ENCODE peak calls at places on chromosomes 1 and 21, in eight cellular contexts. U is tibial nerve, B is fibroblast of villous mesenchyme, F is GM23338, M is foreskin fibroblast, S is aorta, H is endodermal cell, C is AG04450. T is an unnamed sample.

GRCh38 chr1:160192234-160192633 is 1.9 kb downstream of the CASQ1 start:
- DNase-seq in U (no peak), B (no peak), F (no peak), M (no peak), S (no peak), H (no peak), C (no peak), T (no peak)

GRCh38 chr1:245375789-245376188 is 221.0 kb downstream of the KIF26B start:
- DNase-seq in U (no peak), B (no peak), F (no peak), M (peak), S (no peak), H (no peak), C (no peak), T (no peak)

GRCh38 chr21:31142600-31142999 is 104.3 kb upstream of the KRTAP19-8 start:
- DNase-seq in U (no peak), B (no peak), F (peak), M (no peak), S (no peak), H (peak), C (no peak), T (no peak)

GRCh38 chr1:209732725-209733124 is 23.1 kb upstream of the TRAF3IP3 start:
- DNase-seq in U (no peak), B (no peak), F (no peak), M (no peak), S (no peak), H (no peak), C (no peak), T (no peak)

GRCh38 chr1:186620951-186621350 is 59.3 kb downstream of the PTGS2 start:
- DNase-seq in U (no peak), B (peak), F (no peak), M (peak), S (no peak), H (no peak), C (peak), T (peak)

GRCh38 chr1:59308839-59309238 is 11.9 kb downstream of the FGGY start:
- DNase-seq in U (no peak), B (no peak), F (no peak), M (no peak), S (no peak), H (no peak), C (no peak), T (no peak)

GRCh38 chr1:169295846-169296245 is 71.8 kb downstream of the NME7 start:
- DNase-seq in U (no peak), B (no peak), F (no peak), M (no peak), S (no peak), H (no peak), C (no peak), T (no peak)

GRCh38 chr1:208182880-208183279 is 61.3 kb downstream of the PLXNA2 start:
- DNase-seq in U (no peak), B (no peak), F (no peak), M (no peak), S (no peak), H (no peak), C (no peak), T (no peak)

GRCh38 chr1:10678852-10679251 is 117.6 kb downstream of the CASZ1 start:
- DNase-seq in U (no peak), B (no peak), F (no peak), M (no peak), S (no peak), H (no peak), C (no peak), T (no peak)

GRCh38 chr1:229862017-229862774 is 204.8 kb upstream of the GALNT2 start:
- DNase-seq in U (no peak), B (peak), F (peak), M (no peak), S (no peak), H (peak), C (no peak), T (no peak)

GRCh38 chr21:14120091-14120734 is 90.5 kb downstream of the LIPI start:
- DNase-seq in U (no peak), B (peak), F (peak), M (no peak), S (no peak), H (peak), C (no peak), T (no peak)

GRCh38 chr1:74570797-74571492 is 58.5 kb upstream of the LRRC53 start:
- DNase-seq in U (no peak), B (no peak), F (no peak), M (no peak), S (no peak), H (peak), C (no peak), T (no peak)

GRCh38 chr1:23977854-23978191 is 2.3 kb downstream of the SRSF10 start:
- DNase-seq in U (no peak), B (no peak), F (no peak), M (no peak), S (no peak), H (no peak), C (no peak), T (no peak)

GRCh38 chr1:15261155-15262002 is 14.4 kb downstream of the FHAD1 start:
- DNase-seq in U (no peak), B (peak), F (peak), M (no peak), S (peak), H (peak), C (no peak), T (no peak)

GRCh38 chr1:19084206-19084738 is 125.8 kb downstream of the UBR4 start:
- DNase-seq in U (no peak), B (no peak), F (no peak), M (no peak), S (peak), H (no peak), C (no peak), T (no peak)
- H3K4me3 ChIP-seq in U (no peak), B (no peak), F (no peak), M (no peak), S (no peak), H (no peak), C (no peak), T (no peak)

GRCh38 chr1:163071381-163072255 is 2.5 kb downstream of the RGS4 start:
- DNase-seq in U (peak), B (peak), F (peak), M (peak), S (peak), H (peak), C (peak), T (peak)
- H3K4me3 ChIP-seq in U (no peak), B (peak), F (no peak), M (peak), S (peak), H (no peak), C (peak), T (peak)

DNA sequence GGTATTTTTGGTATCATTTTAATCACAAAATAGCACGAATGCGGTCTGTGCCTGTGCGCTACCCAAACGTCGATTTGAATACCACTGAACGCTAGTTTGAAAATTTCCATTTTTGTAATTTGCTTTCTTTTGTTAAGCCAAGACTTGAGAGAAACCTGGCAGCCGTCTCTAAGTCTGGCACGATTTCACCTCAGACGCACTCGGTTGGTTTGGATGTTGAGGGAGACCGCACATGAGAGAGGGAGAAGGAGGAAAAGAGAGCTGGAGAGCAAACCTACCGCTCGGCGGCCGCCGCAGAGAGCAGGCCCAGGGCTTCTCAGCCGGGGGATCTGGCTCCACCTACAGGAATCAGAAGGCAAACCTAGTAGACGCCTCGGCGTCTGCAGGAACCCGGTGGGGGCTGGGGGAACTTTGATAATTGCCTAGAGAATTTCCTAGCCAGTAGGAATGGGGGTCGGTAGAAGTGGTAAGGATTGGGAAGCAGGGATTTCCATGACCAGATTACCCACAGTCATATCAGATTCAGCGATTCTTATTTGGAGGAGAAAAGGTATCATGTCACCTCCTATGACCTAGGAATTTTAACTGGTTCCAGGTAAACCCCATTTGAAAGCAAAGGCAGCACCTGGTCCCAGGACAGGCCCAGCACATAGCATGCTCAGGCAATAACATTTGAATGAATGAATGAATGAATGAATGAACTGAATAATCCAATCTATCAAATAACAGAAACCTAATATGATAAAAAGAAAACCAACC is 83.2 kb downstream of the TM2D1 start:
- DNase-seq in U (peak), B (peak), F (peak), M (peak), S (peak), H (peak), C (peak), T (peak)
- H3K4me3 ChIP-seq in U (no peak), B (peak), F (peak), M (no peak), S (no peak), H (no peak), C (no peak), T (no peak)

GRCh38 chr1:224498574-224499170 is 64.1 kb upstream of the WDR26 start:
- DNase-seq in U (no peak), B (peak), F (peak), M (peak), S (no peak), H (peak), C (no peak), T (no peak)

GRCh38 chr1:224499204-224499603 is 64.6 kb upstream of the WDR26 start:
- DNase-seq in U (no peak), B (no peak), F (no peak), M (no peak), S (no peak), H (no peak), C (no peak), T (no peak)

GRCh38 chr1:224495861-224496260 is 61.3 kb upstream of the WDR26 start:
- DNase-seq in U (no peak), B (no peak), F (no peak), M (peak), S (no peak), H (no peak), C (no peak), T (no peak)

GRCh38 chr1:224496826-224497225 is 62.2 kb upstream of the WDR26 start:
- DNase-seq in U (no peak), B (no peak), F (no peak), M (no peak), S (no peak), H (no peak), C (no peak), T (no peak)

GRCh38 chr1:224497714-224498573 is 63.3 kb upstream of the WDR26 start:
- DNase-seq in U (no peak), B (peak), F (peak), M (peak), S (peak), H (peak), C (no peak), T (peak)
- H3K4me3 ChIP-seq in U (no peak), B (no peak), F (peak), M (no peak), S (no peak), H (no peak), C (no peak), T (no peak)

GRCh38 chr21:42004406-42005199 is 5.6 kb downstream of the ZBTB21 start:
- DNase-seq in U (no peak), B (no peak), F (no peak), M (no peak), S (no peak), H (no peak), C (no peak), T (no peak)
- H3K4me3 ChIP-seq in U (no peak), B (no peak), F (no peak), M (no peak), S (no peak), H (peak), C (no peak), T (no peak)

GRCh38 chr1:107019166-107019565 is 37.3 kb upstream of the PRMT6 start:
- DNase-seq in U (no peak), B (no peak), F (no peak), M (peak), S (no peak), H (no peak), C (no peak), T (peak)

GRCh38 chr1:107010582-107010981 is 45.9 kb upstream of the PRMT6 start:
- DNase-seq in U (no peak), B (no peak), F (no peak), M (no peak), S (no peak), H (no peak), C (no peak), T (no peak)

GRCh38 chr1:107018445-107018844 is 38.0 kb upstream of the PRMT6 start:
- DNase-seq in U (no peak), B (no peak), F (no peak), M (no peak), S (no peak), H (no peak), C (no peak), T (no peak)

GRCh38 chr1:107016376-107016978 is 40.0 kb upstream of the PRMT6 start:
- DNase-seq in U (no peak), B (no peak), F (no peak), M (no peak), S (no peak), H (no peak), C (no peak), T (no peak)
- H3K4me3 ChIP-seq in U (no peak), B (no peak), F (no peak), M (no peak), S (peak), H (no peak), C (no peak), T (no peak)